ENCODE peak calls at places on chromosomes 5 and 9, in four cellular contexts. T is H9, E is heart right ventricle, W is psoas muscle. U is an unnamed sample.
A peak's percentile ranks its signal among the peaks of the same experiment; 100 is the strongest.

GRCh38 chr5:15234366-15234765 is 265.6 kb upstream of the FBXL7 start:
- DNase-seq in T (peak; percentile 43), E (no peak), W (no peak), U (no peak)

GRCh38 chr9:132008184-132008781 is 71.4 kb downstream of the MED27 start:
- DNase-seq in T (no peak), E (no peak), W (no peak), U (no peak)

GRCh38 chr5:93723005-93723404 is 18.4 kb downstream of the POU5F2 start:
- DNase-seq in T (no peak), E (no peak), W (no peak), U (no peak)

GRCh38 chr5:66987949-66988838 is 208.4 kb downstream of the CD180 start:
- DNase-seq in T (no peak), E (no peak), W (no peak), U (no peak)

GRCh38 chr5:14440598-14441401 is 140.8 kb upstream of the OTULINL start:
- DNase-seq in T (no peak), E (peak; percentile 63), W (peak; percentile 80), U (no peak)

GRCh38 chr9:124197177-124198095 is 60.3 kb upstream of the NEK6 start:
- DNase-seq in T (no peak), E (no peak), W (no peak), U (no peak)

GRCh38 chr9:89742660-89743059 is 137.8 kb downstream of the GADD45G start:
- DNase-seq in T (no peak), E (no peak), W (no peak), U (no peak)

GRCh38 chr9:92763721-92764380 is 782 bp downstream of the BICD2 start:
- DNase-seq in T (peak; percentile 41), E (peak; percentile 25), W (peak; percentile 68), U (peak; percentile 88)

GRCh38 chr9:123090198-123090896 is 56.9 kb downstream of the GPR21 start:
- DNase-seq in T (no peak), E (no peak), W (no peak), U (no peak)

GRCh38 chr5:123659006-123659405 is 147.0 kb downstream of the CSNK1G3 start:
- DNase-seq in T (no peak), E (no peak), W (no peak), U (no peak)

GRCh38 chr5:65030056-65030455 is 261.3 kb downstream of the CWC27 start:
- DNase-seq in T (no peak), E (no peak), W (no peak), U (no peak)

GRCh38 chr9:93674580-93675335 is 98.4 kb downstream of the PHF2 start:
- DNase-seq in T (peak; percentile 17), E (peak; percentile 2), W (peak; percentile 35), U (peak; percentile 49)

GRCh38 chr5:180433029-180433416 is 61.2 kb upstream of the CNOT6 start:
- DNase-seq in T (no peak), E (no peak), W (no peak), U (no peak)

GRCh38 chr5:123813937-123814624 is 302.1 kb downstream of the CSNK1G3 start:
- DNase-seq in T (no peak), E (no peak), W (no peak), U (no peak)

GRCh38 chr5:149640350-149640999 is 59.2 kb downstream of the ARHGEF37 start:
- DNase-seq in T (no peak), E (no peak), W (no peak), U (no peak)

GRCh38 chr9:8857330-8858249 is 1058.0 kb upstream of the DMAC1 start:
- DNase-seq in T (peak; percentile 74), E (peak; percentile 55), W (peak; percentile 78), U (peak; percentile 70)

GRCh38 chr5:100889165-100889564 is 13.9 kb downstream of the ST8SIA4 start:
- DNase-seq in T (no peak), E (no peak), W (no peak), U (no peak)

GRCh38 chr5:2135833-2136232 is 253.1 kb upstream of the IRX4 start:
- DNase-seq in T (peak; percentile 19), E (no peak), W (no peak), U (no peak)

GRCh38 chr5:116320486-116320885 is 235.7 kb downstream of the COMMD10 start:
- DNase-seq in T (no peak), E (peak; percentile 16), W (no peak), U (no peak)

GRCh38 chr9:98866435-98867108 is 59.1 kb downstream of the GALNT12 start:
- DNase-seq in T (no peak), E (no peak), W (no peak), U (no peak)

GRCh38 chr5:138469540-138470321 is 4.5 kb downstream of the EGR1 start:
- DNase-seq in T (peak; percentile 80), E (peak; percentile 47), W (no peak), U (no peak)

GRCh38 chr9:92247296-92247695 is 46.2 kb downstream of the IARS1 start:
- DNase-seq in T (no peak), E (no peak), W (no peak), U (no peak)

GRCh38 chr9:36980148-36980974 is 53.7 kb downstream of the PAX5 start:
- DNase-seq in T (peak; percentile 77), E (no peak), W (no peak), U (no peak)
- TF ChIP-seq CTCF in T (peak; percentile 67), E (no peak), W (no peak), U (no peak)

DNA sequence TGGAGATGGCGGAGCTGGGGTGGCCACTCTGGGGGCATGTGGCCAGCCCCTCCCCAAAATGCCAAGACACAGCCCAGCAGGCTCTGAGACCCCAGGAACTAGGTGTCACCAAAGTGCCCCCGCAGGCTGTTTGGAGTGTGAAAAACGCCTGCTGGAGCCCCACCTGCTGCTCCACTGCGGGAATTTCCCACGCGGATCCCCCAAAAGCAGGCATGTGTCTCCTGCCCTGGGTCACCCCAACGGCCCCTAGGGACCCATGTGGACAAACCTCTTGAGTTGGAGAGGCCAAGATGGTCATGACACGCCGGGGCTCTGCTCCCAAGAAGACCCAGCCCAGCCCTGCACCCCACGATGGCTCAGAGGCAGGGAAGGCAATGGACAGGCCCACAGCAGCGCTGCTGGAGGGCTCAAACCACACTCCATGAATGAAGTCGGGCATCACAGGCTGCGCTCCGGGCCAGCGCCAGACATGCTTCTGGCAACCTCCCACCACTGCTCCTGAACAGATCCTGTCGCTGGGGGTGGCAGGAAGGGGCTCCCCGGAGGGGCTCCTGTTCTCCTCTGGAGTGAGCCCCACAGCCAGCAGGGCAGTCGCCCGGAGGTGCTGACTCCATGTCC is 15.3 kb downstream of the NOTCH1 start:
- DNase-seq in T (no peak), E (no peak), W (no peak), U (no peak)
- H3K4me1 ChIP-seq in T (no peaks in the 10 kb centered on the region), E (peaks cover 90% of the 10 kb centered on the region), W (peaks cover 51% of the 10 kb centered on the region), U (peaks cover 96% of the 10 kb centered on the region)

GRCh38 chr9:88535226-88535931 is 401 bp downstream of the NXNL2 start:
- DNase-seq in T (peak; percentile 81), E (no peak), W (no peak), U (no peak)
- TF ChIP-seq CTCF in T (peak; percentile 23), E (no peak), W (no peak), U (no peak)

GRCh38 chr9:127950513-127951210 is 13.0 kb upstream of the DPM2 start:
- DNase-seq in T (no peak), E (peak; percentile 70), W (no peak), U (peak; percentile 77)

GRCh38 chr9:127946728-127947127 is 9.1 kb upstream of the DPM2 start:
- DNase-seq in T (no peak), E (no peak), W (no peak), U (peak; percentile 20)

GRCh38 chr9:127947841-127948710 is 10.4 kb upstream of the DPM2 start:
- DNase-seq in T (no peak), E (no peak), W (no peak), U (peak; percentile 60)

GRCh38 chr9:127953768-127954505 is 16.3 kb upstream of the DPM2 start:
- DNase-seq in T (no peak), E (no peak), W (no peak), U (no peak)

DNA sequence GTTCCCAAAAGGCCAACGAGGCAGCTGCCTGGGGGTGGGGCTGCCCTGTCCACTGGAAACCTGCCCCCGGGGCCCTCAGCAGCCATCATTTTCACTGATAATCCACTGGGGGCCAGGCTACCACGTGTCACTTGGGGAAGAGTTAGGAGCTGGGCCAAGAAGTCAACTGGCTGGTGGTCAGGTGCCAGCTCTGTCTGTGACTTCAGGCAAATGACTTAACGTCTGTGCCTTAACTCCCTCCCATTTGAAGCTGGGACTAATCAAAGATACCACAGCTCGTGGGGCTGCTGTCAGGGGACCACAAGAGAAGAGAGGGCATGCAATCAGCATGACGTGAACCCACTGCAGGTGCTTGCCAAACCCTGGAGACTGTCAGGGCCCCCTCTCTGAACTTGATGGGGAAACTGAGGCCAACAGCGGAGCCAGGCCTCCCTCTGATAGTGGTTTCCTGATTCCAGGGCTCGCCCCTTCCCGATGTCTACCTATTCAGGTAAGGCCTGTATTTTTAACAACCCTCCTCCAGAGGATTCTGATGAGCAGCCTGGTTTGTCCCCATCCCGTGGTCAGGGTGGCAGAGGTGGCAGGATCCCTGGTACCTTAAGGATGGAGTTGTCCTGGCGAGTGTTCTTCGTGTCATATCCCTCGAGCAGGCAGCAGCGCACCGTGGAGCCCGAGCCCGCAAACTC is 12.3 kb upstream of the DPM2 start:
- DNase-seq in T (no peak), E (peak; percentile 65), W (no peak), U (peak; percentile 24)
- H3K4me1 ChIP-seq in T (no peaks in the 10 kb centered on the region), E (peaks cover 30% of the 10 kb centered on the region), W (peaks cover 13% of the 10 kb centered on the region), U (peaks cover 13% of the 10 kb centered on the region)

GRCh38 chr5:107269678-107270077 is 401.1 kb downstream of the EFNA5 start:
- DNase-seq in T (no peak), E (no peak), W (no peak), U (no peak)

GRCh38 chr5:107272509-107272908 is 398.2 kb downstream of the EFNA5 start:
- DNase-seq in T (no peak), E (no peak), W (no peak), U (no peak)

GRCh38 chr5:107272954-107273353 is 397.8 kb downstream of the EFNA5 start:
- DNase-seq in T (no peak), E (no peak), W (no peak), U (no peak)

GRCh38 chr5:107270561-107270960 is 400.2 kb downstream of the EFNA5 start:
- DNase-seq in T (no peak), E (no peak), W (no peak), U (no peak)

DNA sequence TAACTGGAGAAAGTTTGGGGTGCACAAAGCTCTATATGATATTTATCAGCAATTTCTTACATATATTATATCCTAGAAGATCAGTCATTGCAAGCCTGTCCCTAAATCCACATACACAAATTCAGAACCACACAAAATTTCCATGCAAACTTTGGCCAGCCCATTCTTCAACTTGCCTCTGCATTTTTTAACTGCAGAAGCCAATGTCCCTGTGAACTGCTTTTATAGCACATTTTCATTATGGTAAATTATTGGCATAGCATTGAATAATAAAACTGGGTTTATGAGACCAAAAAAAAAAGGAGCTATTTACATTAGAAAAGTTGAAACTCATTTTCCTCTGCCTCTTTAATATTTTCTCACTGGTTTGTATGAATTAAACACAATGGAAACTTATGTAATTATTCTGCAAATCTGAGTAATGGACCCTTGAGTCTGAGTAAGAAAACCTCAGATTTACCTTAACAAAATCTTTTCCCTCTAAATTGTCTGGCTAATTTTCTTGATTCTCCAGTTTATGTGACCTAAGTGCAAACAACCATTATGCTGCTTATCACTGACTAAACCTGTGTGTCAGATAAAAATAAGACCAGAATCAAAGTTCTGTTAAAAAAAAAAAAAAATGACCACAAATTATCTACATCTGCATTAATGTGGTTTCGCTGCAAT is 398.9 kb downstream of the EFNA5 start:
- DNase-seq in T (no peak), E (no peak), W (no peak), U (no peak)
- TF ChIP-seq CTCF in T (no peak), E (no peak), W (no peak), U (no peak)

DNA sequence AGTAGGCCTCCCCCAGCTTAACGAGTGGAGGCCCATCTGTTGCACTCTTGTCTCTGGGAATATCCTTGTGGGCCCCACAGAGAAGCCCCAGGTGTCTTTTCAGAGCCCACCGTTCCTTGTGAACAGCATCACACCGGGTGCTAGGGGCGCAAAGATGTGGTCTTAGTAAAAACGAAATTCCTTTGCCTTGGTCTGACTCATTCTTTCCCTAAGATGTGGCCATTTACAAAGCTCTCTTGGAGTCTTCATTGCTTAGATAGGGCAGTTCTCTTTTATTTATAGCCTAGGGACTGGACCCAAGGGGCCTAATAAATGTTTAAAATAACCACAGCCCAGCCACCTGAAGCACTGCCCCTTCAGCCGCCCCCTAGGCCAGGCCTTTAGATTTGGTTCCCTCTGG is 52.8 kb upstream of the RPL26L1 start:
- DNase-seq in T (no peak), E (no peak), W (no peak), U (peak; percentile 19)
- H3K4me1 ChIP-seq in T (peaks cover 7% of the 10 kb centered on the region), E (peaks cover 55% of the 10 kb centered on the region), W (peaks cover 47% of the 10 kb centered on the region), U (peaks cover 31% of the 10 kb centered on the region)